ENCODE peak calls at places on chromosome 2, in six cellular contexts. O is tibial artery, V is GM19239, T is fibroblast of mammary gland, I is activated gamma-delta T cell treated with Interleukin-2 at 50 U/mL for 16 hours, D is fibroblast of lung. E is an unnamed sample.
A peak's percentile ranks its signal among the peaks of the same experiment; 100 is the strongest.

GRCh38 chr2:158464426-158465281 is 7.9 kb downstream of the PKP4 start:
- DNase-seq in O (no peak), V (no peak), T (peak; percentile 18), I (no peak), D (no peak), E (no peak)

GRCh38 chr2:233352141-233352842 is 2.0 kb upstream of the DGKD start:
- DNase-seq in O (no peak), V (no peak), T (no peak), I (no peak), D (no peak), E (no peak)

GRCh38 chr2:27495840-27496356 is 741 bp upstream of the GCKR start:
- DNase-seq in O (no peak), V (no peak), T (no peak), I (no peak), D (no peak), E (no peak)

GRCh38 chr2:23460228-23460627 is 75.2 kb downstream of the KLHL29 start:
- DNase-seq in O (no peak), V (no peak), T (peak; percentile 58), I (no peak), D (peak; percentile 48), E (no peak)

GRCh38 chr2:155727097-155727906 is 605.2 kb downstream of the NR4A2 start:
- DNase-seq in O (no peak), V (no peak), T (no peak), I (no peak), D (no peak), E (no peak)

GRCh38 chr2:212424090-212424489 is 114.5 kb downstream of the ERBB4 start:
- DNase-seq in O (no peak), V (no peak), T (no peak), I (no peak), D (no peak), E (no peak)

GRCh38 chr2:52532956-52533355 is 1234.6 kb upstream of the CHAC2 start:
- DNase-seq in O (no peak), V (no peak), T (no peak), I (no peak), D (peak; percentile 40), E (no peak)

GRCh38 chr2:120236296-120236695 is 13.1 kb upstream of the TMEM185B start:
- DNase-seq in O (no peak), V (no peak), T (no peak), I (no peak), D (no peak), E (no peak)

GRCh38 chr2:204846471-204846870 is 301.2 kb downstream of the PARD3B start:
- DNase-seq in O (no peak), V (no peak), T (no peak), I (no peak), D (no peak), E (no peak)

GRCh38 chr2:85503611-85504433 is 35.1 kb upstream of the MAT2A start:
- DNase-seq in O (no peak), V (no peak), T (peak; percentile 92), I (no peak), D (peak; percentile 68), E (no peak)

GRCh38 chr2:166361351-166362153 is 14.2 kb downstream of the SCN9A start:
- DNase-seq in O (no peak), V (no peak), T (peak; percentile 66), I (no peak), D (peak; percentile 76), E (no peak)

GRCh38 chr2:130183500-130184373 is 1.7 kb downstream of the MZT2B start:
- DNase-seq in O (no peak), V (no peak), T (peak; percentile 35), I (no peak), D (peak; percentile 33), E (no peak)

GRCh38 chr2:3491306-3491705 is 28.0 kb downstream of the ADI1 start:
- DNase-seq in O (no peak), V (no peak), T (no peak), I (no peak), D (no peak), E (no peak)